ENCODE peak calls at places on chromosome 18, in eight cellular contexts. E is astrocyte of the spinal cord; R is endothelial cell; P is stimulated activated CD4-positive, alpha-beta T cell treated with anti-CD3 and anti-CD28 coated beads, Interleukin-1b, Interleukin-23, amount 100 ng/mL, for 48 hours; O is NCI-H524; F is HCEC 1CT; C is stimulated activated CD8-positive, alpha-beta memory T cell treated with anti-CD3 and anti-CD28 coated beads, Interleukin-4, amount 100 ng/mL, for 1 hour; Z is NCI-H2171. S is an unnamed sample.

GRCh38 chr18:27787543-27787942 is 389.4 kb downstream of the CDH2 start:
- DNase-seq in F (no peak), C (no peak), O (no peak), P (no peak), E (no peak), R (no peak), Z (no peak), S (no peak)

GRCh38 chr18:24683965-24684364 is 223.5 kb downstream of the HRH4 start:
- DNase-seq in O (no peak), P (no peak), R (no peak), F (no peak), E (no peak), C (no peak), Z (no peak), S (no peak)

GRCh38 chr18:48100168-48100495 is 169.7 kb upstream of the SMAD2 start:
- DNase-seq in R (no peak), Z (no peak), E (no peak), C (no peak), P (no peak), F (no peak), O (no peak), S (no peak)

GRCh38 chr18:78602430-78602829 is 377.2 kb upstream of the SALL3 start:
- DNase-seq in F (no peak), E (no peak), Z (no peak), O (no peak), P (no peak), C (no peak), R (no peak), S (no peak)

GRCh38 chr18:66560092-66560491 is 43.8 kb downstream of the CDH19 start:
- DNase-seq in O (no peak), C (no peak), E (peak), F (no peak), Z (no peak), P (no peak), R (peak), S (no peak)

GRCh38 chr18:12990662-12990976 is 543 bp upstream of the CEP192 start:
- DNase-seq in R (no peak), O (no peak), Z (no peak), F (no peak), C (no peak), E (no peak), P (no peak), S (no peak)

GRCh38 chr18:13587001-13587400 is 139.4 kb downstream of the FAM210A start:
- DNase-seq in C (no peak), O (no peak), Z (no peak), E (no peak), P (no peak), R (no peak), F (no peak), S (no peak)

GRCh38 chr18:22494771-22495170 is 77.1 kb upstream of the CTAGE1 start:
- DNase-seq in C (no peak), P (no peak), O (no peak), Z (no peak), R (no peak), E (peak), F (peak), S (no peak)

GRCh38 chr18:60966876-60967275 is 366.4 kb upstream of the CDH20 start:
- DNase-seq in O (no peak), Z (no peak), F (no peak), P (no peak), E (peak), R (no peak), C (no peak), S (no peak)

GRCh38 chr18:6118080-6118479 is 222.8 kb upstream of the TMEM200C start:
- DNase-seq in E (no peak), C (no peak), F (no peak), Z (no peak), P (no peak), O (no peak), R (no peak), S (no peak)

GRCh38 chr18:12361770-12362378 is 15.2 kb downstream of the AFG3L2 start:
- DNase-seq in F (peak), C (no peak), O (no peak), E (no peak), R (no peak), Z (no peak), P (no peak), S (no peak)

GRCh38 chr18:27604583-27604982 is 419.5 kb upstream of the CHST9 start:
- DNase-seq in R (no peak), C (no peak), O (no peak), F (peak), Z (no peak), P (no peak), E (peak), S (no peak)

S was measured in central memory CD8-positive, alpha-beta T cell.